ENCODE peak calls at places on chromosome 16, in eight cellular contexts. One of them, this sample, is unnamed. For H3K27me3 and H3K4me1, the result is how much of the 10 kb centered on the place peaks cover.

GRCh38 chr16:12426122-12426521 is 377.6 kb downstream of the CPPED1 start:
- DNase-seq in RWPE2: no peak
- DNase-seq in PC-9: no peak
- DNase-seq in fibroblast of lung: peak
- DNase-seq in cardiac muscle cell: no peak
- DNase-seq in CD4-positive, CD25-positive, alpha-beta regulatory T cell: no peak
- DNase-seq in left ventricle myocardium inferior: no peak
- DNase-seq in esophagus squamous epithelium: no peak
- DNase-seq in this sample: no peak

GRCh38 chr16:19130852-19131808 is 17.4 kb downstream of the ITPRIPL2 start:
- DNase-seq in RWPE2: no peak
- DNase-seq in PC-9: no peak
- DNase-seq in fibroblast of lung: peak
- DNase-seq in cardiac muscle cell: no peak
- DNase-seq in CD4-positive, CD25-positive, alpha-beta regulatory T cell: no peak
- DNase-seq in left ventricle myocardium inferior: peak
- DNase-seq in esophagus squamous epithelium: no peak
- DNase-seq in this sample: peak

GRCh38 chr16:6862058-6862457 is 470.6 kb upstream of the RBFOX1 start:
- DNase-seq in RWPE2: no peak
- DNase-seq in PC-9: no peak
- DNase-seq in fibroblast of lung: no peak
- DNase-seq in cardiac muscle cell: no peak
- DNase-seq in CD4-positive, CD25-positive, alpha-beta regulatory T cell: no peak
- DNase-seq in left ventricle myocardium inferior: no peak
- DNase-seq in esophagus squamous epithelium: no peak
- DNase-seq in this sample: no peak

GRCh38 chr16:24013733-24014645 is 178.2 kb downstream of the PRKCB start:
- DNase-seq in RWPE2: no peak
- DNase-seq in PC-9: no peak
- DNase-seq in fibroblast of lung: no peak
- DNase-seq in cardiac muscle cell: no peak
- DNase-seq in CD4-positive, CD25-positive, alpha-beta regulatory T cell: no peak
- DNase-seq in left ventricle myocardium inferior: no peak
- DNase-seq in esophagus squamous epithelium: peak
- DNase-seq in this sample: peak

GRCh38 chr16:68292425-68292824 is 18.3 kb downstream of the SLC7A6OS start:
- DNase-seq in RWPE2: no peak
- DNase-seq in PC-9: no peak
- DNase-seq in fibroblast of lung: no peak
- DNase-seq in cardiac muscle cell: no peak
- DNase-seq in CD4-positive, CD25-positive, alpha-beta regulatory T cell: no peak
- DNase-seq in left ventricle myocardium inferior: no peak
- DNase-seq in esophagus squamous epithelium: no peak
- DNase-seq in this sample: no peak

GRCh38 chr16:88317619-88317977 is 65.2 kb upstream of the ZNF469 start:
- DNase-seq in RWPE2: no peak
- DNase-seq in PC-9: no peak
- DNase-seq in fibroblast of lung: peak
- DNase-seq in cardiac muscle cell: no peak
- DNase-seq in CD4-positive, CD25-positive, alpha-beta regulatory T cell: no peak
- DNase-seq in left ventricle myocardium inferior: no peak
- DNase-seq in esophagus squamous epithelium: no peak
- DNase-seq in this sample: no peak

GRCh38 chr16:51164167-51164566 is 13.1 kb upstream of the SALL1 start:
- DNase-seq in RWPE2: no peak
- DNase-seq in PC-9: no peak
- DNase-seq in fibroblast of lung: no peak
- DNase-seq in cardiac muscle cell: peak
- DNase-seq in CD4-positive, CD25-positive, alpha-beta regulatory T cell: no peak
- DNase-seq in left ventricle myocardium inferior: no peak
- DNase-seq in esophagus squamous epithelium: no peak
- DNase-seq in this sample: peak

GRCh38 chr16:56836410-56836834 is 28.6 kb upstream of the SLC12A3 start:
- DNase-seq in RWPE2: no peak
- DNase-seq in PC-9: no peak
- DNase-seq in fibroblast of lung: peak
- DNase-seq in cardiac muscle cell: no peak
- DNase-seq in CD4-positive, CD25-positive, alpha-beta regulatory T cell: no peak
- DNase-seq in left ventricle myocardium inferior: no peak
- DNase-seq in esophagus squamous epithelium: no peak
- DNase-seq in this sample: no peak

GRCh38 chr16:48526058-48526957 is 83.7 kb downstream of the N4BP1 start:
- DNase-seq in RWPE2: no peak
- DNase-seq in PC-9: peak
- DNase-seq in fibroblast of lung: no peak
- DNase-seq in cardiac muscle cell: no peak
- DNase-seq in CD4-positive, CD25-positive, alpha-beta regulatory T cell: no peak
- DNase-seq in left ventricle myocardium inferior: no peak
- DNase-seq in esophagus squamous epithelium: no peak
- DNase-seq in this sample: no peak

GRCh38 chr16:68707341-68708152 is 29.5 kb upstream of the CDH1 start:
- DNase-seq in RWPE2: peak
- DNase-seq in PC-9: peak
- DNase-seq in fibroblast of lung: peak
- DNase-seq in cardiac muscle cell: peak
- DNase-seq in CD4-positive, CD25-positive, alpha-beta regulatory T cell: no peak
- DNase-seq in left ventricle myocardium inferior: peak
- DNase-seq in esophagus squamous epithelium: no peak
- DNase-seq in this sample: peak

GRCh38 chr16:20939599-20939998 is 39.0 kb downstream of the LYRM1 start:
- DNase-seq in RWPE2: no peak
- DNase-seq in PC-9: no peak
- DNase-seq in fibroblast of lung: no peak
- DNase-seq in cardiac muscle cell: no peak
- DNase-seq in CD4-positive, CD25-positive, alpha-beta regulatory T cell: no peak
- DNase-seq in left ventricle myocardium inferior: no peak
- DNase-seq in esophagus squamous epithelium: no peak
- DNase-seq in this sample: no peak

GRCh38 chr16:19859166-19859565 is 25.5 kb downstream of the GPRC5B start:
- DNase-seq in RWPE2: no peak
- DNase-seq in PC-9: no peak
- DNase-seq in fibroblast of lung: no peak
- DNase-seq in cardiac muscle cell: no peak
- DNase-seq in CD4-positive, CD25-positive, alpha-beta regulatory T cell: no peak
- DNase-seq in left ventricle myocardium inferior: no peak
- DNase-seq in esophagus squamous epithelium: no peak
- DNase-seq in this sample: no peak

GRCh38 chr16:88387941-88388627 is 5.3 kb downstream of the ZNF469 start:
- DNase-seq in RWPE2: no peak
- DNase-seq in PC-9: peak
- DNase-seq in fibroblast of lung: peak
- DNase-seq in cardiac muscle cell: no peak
- DNase-seq in CD4-positive, CD25-positive, alpha-beta regulatory T cell: no peak
- DNase-seq in left ventricle myocardium inferior: peak
- DNase-seq in esophagus squamous epithelium: no peak
- DNase-seq in this sample: peak

GRCh38 chr16:27377666-27378485 is 24.1 kb upstream of the IL21R start:
- DNase-seq in RWPE2: no peak
- DNase-seq in PC-9: no peak
- DNase-seq in fibroblast of lung: no peak
- DNase-seq in cardiac muscle cell: no peak
- DNase-seq in CD4-positive, CD25-positive, alpha-beta regulatory T cell: no peak
- DNase-seq in left ventricle myocardium inferior: no peak
- DNase-seq in esophagus squamous epithelium: no peak
- DNase-seq in this sample: no peak

GRCh38 chr16:79372504-79373184 is 227.9 kb downstream of the MAF start:
- DNase-seq in RWPE2: peak
- DNase-seq in PC-9: no peak
- DNase-seq in fibroblast of lung: peak
- DNase-seq in cardiac muscle cell: no peak
- DNase-seq in CD4-positive, CD25-positive, alpha-beta regulatory T cell: no peak
- DNase-seq in left ventricle myocardium inferior: no peak
- DNase-seq in esophagus squamous epithelium: no peak
- DNase-seq in this sample: no peak

GRCh38 chr16:18069683-18070082 is 266.9 kb downstream of the NPIPA8 start:
- DNase-seq in RWPE2: no peak
- DNase-seq in PC-9: no peak
- DNase-seq in fibroblast of lung: no peak
- DNase-seq in cardiac muscle cell: no peak
- DNase-seq in CD4-positive, CD25-positive, alpha-beta regulatory T cell: no peak
- DNase-seq in left ventricle myocardium inferior: no peak
- DNase-seq in esophagus squamous epithelium: no peak
- DNase-seq in this sample: no peak

GRCh38 chr16:29925805-29926674 is at the start of gene KCTD13:
- DNase-seq in RWPE2: peak
- DNase-seq in PC-9: peak
- DNase-seq in fibroblast of lung: peak
- DNase-seq in cardiac muscle cell: peak
- DNase-seq in CD4-positive, CD25-positive, alpha-beta regulatory T cell: peak
- DNase-seq in left ventricle myocardium inferior: peak
- DNase-seq in esophagus squamous epithelium: peak
- DNase-seq in this sample: peak

GRCh38 chr16:19294156-19294649 is 8.7 kb downstream of the CLEC19A start:
- DNase-seq in RWPE2: no peak
- DNase-seq in PC-9: no peak
- DNase-seq in fibroblast of lung: peak
- DNase-seq in cardiac muscle cell: no peak
- DNase-seq in CD4-positive, CD25-positive, alpha-beta regulatory T cell: no peak
- DNase-seq in left ventricle myocardium inferior: peak
- DNase-seq in esophagus squamous epithelium: no peak
- DNase-seq in this sample: no peak

GRCh38 chr16:86355951-86356350 is 154.4 kb upstream of the FOXF1 start:
- DNase-seq in RWPE2: no peak
- DNase-seq in PC-9: no peak
- DNase-seq in fibroblast of lung: no peak
- DNase-seq in cardiac muscle cell: no peak
- DNase-seq in CD4-positive, CD25-positive, alpha-beta regulatory T cell: no peak
- DNase-seq in left ventricle myocardium inferior: no peak
- DNase-seq in esophagus squamous epithelium: no peak
- DNase-seq in this sample: no peak
- H3K27ac ChIP-seq in RWPE2: no peak
- H3K27ac ChIP-seq in PC-9: no peak
- H3K27ac ChIP-seq in fibroblast of lung: peak
- H3K27ac ChIP-seq in cardiac muscle cell: no peak
- H3K27ac ChIP-seq in CD4-positive, CD25-positive, alpha-beta regulatory T cell: no peak
- H3K27ac ChIP-seq in left ventricle myocardium inferior: no peak
- H3K27ac ChIP-seq in esophagus squamous epithelium: no peak
- H3K27ac ChIP-seq in this sample: peak

DNA sequence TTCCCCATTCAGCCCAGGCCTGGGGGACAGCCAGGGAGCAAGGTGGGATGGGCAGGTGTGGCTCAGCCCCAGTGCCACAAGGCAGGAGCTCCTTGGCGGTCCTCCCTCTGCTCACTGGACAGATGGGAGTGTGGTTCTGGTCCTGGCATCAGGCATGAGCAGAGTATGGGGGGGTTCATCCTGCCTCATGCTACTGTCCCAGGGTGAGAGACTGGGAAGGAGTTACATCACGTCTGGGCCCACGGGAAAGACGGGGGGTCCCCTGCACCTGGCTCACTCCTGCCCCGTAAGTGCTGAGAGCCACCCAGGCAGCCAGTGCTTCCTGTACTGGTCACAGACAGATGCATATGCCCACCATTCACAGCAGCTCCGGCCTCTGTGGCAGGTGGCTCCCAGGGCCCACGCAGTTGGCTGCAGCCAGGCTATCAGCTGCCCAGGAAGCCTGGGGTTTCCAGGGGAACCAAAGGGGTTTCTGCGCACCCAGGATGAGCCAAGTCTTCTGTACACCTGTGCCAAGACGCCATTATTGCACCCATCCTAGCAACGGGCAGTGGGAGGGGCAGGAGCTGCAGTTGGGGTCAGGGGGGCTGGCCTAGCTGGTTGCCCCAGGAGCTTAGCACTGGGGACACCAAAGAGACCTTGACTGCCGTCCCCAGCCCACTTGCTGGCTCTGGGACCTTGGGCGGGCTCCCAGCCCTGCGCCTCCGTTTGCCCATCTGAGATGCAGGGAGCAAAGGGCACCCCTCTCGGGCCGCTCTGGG is 1.9 kb downstream of the BAIAP3 start:
- DNase-seq in RWPE2: no peak
- DNase-seq in PC-9: no peak
- DNase-seq in fibroblast of lung: no peak
- DNase-seq in cardiac muscle cell: no peak
- DNase-seq in CD4-positive, CD25-positive, alpha-beta regulatory T cell: no peak
- DNase-seq in left ventricle myocardium inferior: no peak
- DNase-seq in esophagus squamous epithelium: no peak
- DNase-seq in this sample: no peak
- H3K27me3 ChIP-seq in RWPE2: under half
- H3K27me3 ChIP-seq in PC-9: under half
- H3K27me3 ChIP-seq in fibroblast of lung: under half
- H3K27me3 ChIP-seq in cardiac muscle cell: half or more
- H3K27me3 ChIP-seq in CD4-positive, CD25-positive, alpha-beta regulatory T cell: under half
- H3K27me3 ChIP-seq in left ventricle myocardium inferior: half or more
- H3K27me3 ChIP-seq in esophagus squamous epithelium: under half
- H3K27me3 ChIP-seq in this sample: half or more

GRCh38 chr16:71520550-71520949 is 5.7 kb upstream of the CHST4 start:
- DNase-seq in RWPE2: no peak
- DNase-seq in PC-9: peak
- DNase-seq in fibroblast of lung: no peak
- DNase-seq in cardiac muscle cell: no peak
- DNase-seq in CD4-positive, CD25-positive, alpha-beta regulatory T cell: no peak
- DNase-seq in left ventricle myocardium inferior: no peak
- DNase-seq in esophagus squamous epithelium: no peak
- DNase-seq in this sample: no peak
- H3K4me1 ChIP-seq in RWPE2: under half
- H3K4me1 ChIP-seq in PC-9: under half
- H3K4me1 ChIP-seq in fibroblast of lung: under half
- H3K4me1 ChIP-seq in cardiac muscle cell: under half
- H3K4me1 ChIP-seq in CD4-positive, CD25-positive, alpha-beta regulatory T cell: under half
- H3K4me1 ChIP-seq in left ventricle myocardium inferior: under half
- H3K4me1 ChIP-seq in esophagus squamous epithelium: under half
- H3K4me1 ChIP-seq in this sample: under half

GRCh38 chr16:80947708-80948615 is 58.7 kb downstream of the CMC2 start:
- DNase-seq in RWPE2: no peak
- DNase-seq in PC-9: no peak
- DNase-seq in fibroblast of lung: no peak
- DNase-seq in cardiac muscle cell: no peak
- DNase-seq in CD4-positive, CD25-positive, alpha-beta regulatory T cell: no peak
- DNase-seq in left ventricle myocardium inferior: no peak
- DNase-seq in esophagus squamous epithelium: no peak
- DNase-seq in this sample: no peak

GRCh38 chr16:80948886-80949502 is 57.7 kb downstream of the CMC2 start:
- DNase-seq in RWPE2: no peak
- DNase-seq in PC-9: no peak
- DNase-seq in fibroblast of lung: peak
- DNase-seq in cardiac muscle cell: peak
- DNase-seq in CD4-positive, CD25-positive, alpha-beta regulatory T cell: no peak
- DNase-seq in left ventricle myocardium inferior: peak
- DNase-seq in esophagus squamous epithelium: no peak
- DNase-seq in this sample: no peak

GRCh38 chr16:80946481-80946880 is 60.2 kb downstream of the CMC2 start:
- DNase-seq in RWPE2: no peak
- DNase-seq in PC-9: no peak
- DNase-seq in fibroblast of lung: no peak
- DNase-seq in cardiac muscle cell: no peak
- DNase-seq in CD4-positive, CD25-positive, alpha-beta regulatory T cell: no peak
- DNase-seq in left ventricle myocardium inferior: no peak
- DNase-seq in esophagus squamous epithelium: no peak
- DNase-seq in this sample: no peak

DNA sequence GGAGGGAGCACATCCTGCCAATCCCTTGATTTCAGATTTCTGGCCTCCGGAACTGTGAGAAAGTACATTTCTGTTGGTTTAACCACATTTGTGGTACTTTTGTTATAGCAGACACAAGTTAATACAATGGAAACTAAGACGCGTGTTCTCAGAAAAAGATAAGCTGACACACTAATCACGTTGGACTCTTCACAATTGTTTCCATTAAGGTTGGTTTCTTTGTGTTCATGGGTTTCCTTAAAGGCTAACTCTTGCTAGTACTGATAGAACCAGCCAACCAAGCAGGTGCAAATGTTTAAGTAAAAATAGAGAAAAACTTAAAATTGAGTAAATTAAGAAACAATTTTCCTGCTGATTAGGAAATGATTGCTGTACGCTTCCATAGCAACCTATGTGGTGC is 59.4 kb downstream of the CMC2 start:
- DNase-seq in RWPE2: no peak
- DNase-seq in PC-9: no peak
- DNase-seq in fibroblast of lung: no peak
- DNase-seq in cardiac muscle cell: no peak
- DNase-seq in CD4-positive, CD25-positive, alpha-beta regulatory T cell: no peak
- DNase-seq in left ventricle myocardium inferior: no peak
- DNase-seq in esophagus squamous epithelium: no peak
- DNase-seq in this sample: no peak
- H3K27ac ChIP-seq in RWPE2: no peak
- H3K27ac ChIP-seq in PC-9: no peak
- H3K27ac ChIP-seq in fibroblast of lung: no peak
- H3K27ac ChIP-seq in cardiac muscle cell: no peak
- H3K27ac ChIP-seq in CD4-positive, CD25-positive, alpha-beta regulatory T cell: no peak
- H3K27ac ChIP-seq in left ventricle myocardium inferior: no peak
- H3K27ac ChIP-seq in esophagus squamous epithelium: no peak
- H3K27ac ChIP-seq in this sample: no peak